ENCODE peak calls at places on chromosome 11, in seven cellular contexts. V is spleen, I is body of pancreas, J is ovary, K is Peyer's patch, S is IMR-90, Z is sigmoid colon. Q is an unnamed sample.

GRCh38 chr11:2316169-2316962 is 14.6 kb downstream of the TSPAN32 start:
- DNase-seq in I (peak; percentile 9), V (peak; percentile 67), Z (no peak), K (no peak), S (no peak), J (no peak), Q (no peak)

GRCh38 chr11:123072279-123072678 is 10.3 kb upstream of the HSPA8 start:
- DNase-seq in Z (no peak), S (no peak), I (peak; percentile 91), V (no peak), K (no peak), J (no peak), Q (no peak)

GRCh38 chr11:3195251-3196160 is 23.1 kb downstream of the MRGPRG start:
- DNase-seq in V (peak; percentile 65), J (no peak), S (peak; percentile 14), K (no peak), I (no peak), Z (peak; percentile 62), Q (no peak)

GRCh38 chr11:84103096-84103495 is 816.9 kb upstream of the CCDC90B start:
- DNase-seq in S (no peak), J (no peak), I (no peak), V (no peak), K (no peak), Z (no peak), Q (no peak)

GRCh38 chr11:26780686-26781085 is 58.8 kb upstream of the SLC5A12 start:
- DNase-seq in Z (no peak), I (no peak), K (no peak), S (peak; percentile 3), J (no peak), V (no peak), Q (no peak)

GRCh38 chr11:8258289-8258688 is 5.4 kb downstream of the LMO1 start:
- DNase-seq in K (no peak), S (no peak), Z (peak; percentile 54), V (peak; percentile 58), J (no peak), I (peak; percentile 9), Q (peak; percentile 90)

GRCh38 chr11:33234397-33235168 is 22.6 kb upstream of the HIPK3 start:
- DNase-seq in V (no peak), J (no peak), Z (no peak), K (no peak), S (peak; percentile 3), I (no peak), Q (no peak)

GRCh38 chr11:1054143-1055108 is 17.9 kb upstream of the MUC6 start:
- DNase-seq in K (no peak), V (peak; percentile 66), Z (peak; percentile 59), J (peak; percentile 7), S (no peak), I (peak; percentile 29), Q (no peak)

GRCh38 chr11:66466225-66467033 is at the start of gene PELI3:
- DNase-seq in S (peak; percentile 88), K (peak; percentile 94), I (peak; percentile 95), Z (peak; percentile 97), J (peak; percentile 95), V (peak; percentile 98), Q (peak; percentile 87)

GRCh38 chr11:66468691-66469090 is 2.0 kb downstream of the PELI3 start:
- DNase-seq in V (no peak), K (no peak), S (no peak), I (no peak), J (no peak), Z (no peak), Q (no peak)

GRCh38 chr11:66467756-66468155 is 1.1 kb downstream of the PELI3 start:
- DNase-seq in Z (no peak), V (peak; percentile 81), J (no peak), K (no peak), I (peak; percentile 45), S (no peak), Q (no peak)

GRCh38 chr11:66465371-66466224 is 1.1 kb upstream of the PELI3 start:
- DNase-seq in V (no peak), I (no peak), J (no peak), Z (no peak), K (peak; percentile 46), S (no peak), Q (no peak)

DNA sequence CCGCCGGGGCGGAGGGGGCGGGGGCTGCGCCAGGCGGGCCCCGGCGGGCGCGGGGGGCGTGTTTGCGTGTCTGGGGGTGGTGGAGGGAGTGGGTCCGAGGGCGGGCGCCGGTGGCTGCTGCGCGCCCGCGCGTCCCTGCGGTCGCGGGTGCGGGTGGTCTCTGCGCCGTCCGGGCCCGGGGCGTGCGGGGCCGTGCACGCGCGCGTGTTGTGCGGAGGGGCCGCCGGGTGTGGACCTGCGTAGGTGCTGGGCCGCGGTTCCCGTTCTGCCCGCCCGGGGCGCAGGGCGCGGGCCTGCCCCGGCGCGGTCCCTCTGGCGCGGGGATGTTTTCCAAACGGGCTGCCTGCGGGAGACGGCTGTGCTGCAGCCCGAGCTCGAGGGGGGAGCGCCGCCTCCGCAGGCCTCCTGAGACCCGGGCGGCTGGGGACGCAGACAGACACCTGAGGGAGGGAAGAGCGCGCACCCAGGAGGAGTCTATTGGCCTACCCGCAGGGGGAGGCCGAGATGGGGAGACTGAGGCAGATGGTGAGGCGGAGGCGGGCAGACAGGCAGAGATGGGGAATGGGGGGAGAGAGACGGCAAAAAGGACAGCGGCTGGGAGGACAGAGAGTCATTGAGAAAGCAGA is 442 bp downstream of the PELI3 start:
- DNase-seq in I (peak; percentile 58), S (peak; percentile 15), V (no peak), J (no peak), Z (no peak), K (peak; percentile 38), Q (no peak)
- TF ChIP-seq CTCF in I (peak; percentile 27), S (peak; percentile 30), V (peak; percentile 30), J (no peak), Z (peak; percentile 6), K (peak; percentile 58), Q (peak; percentile 67)

GRCh38 chr11:64745523-64746328 is 1.8 kb upstream of the RASGRP2 start:
- DNase-seq in K (peak; percentile 83), Z (peak; percentile 97), J (peak; percentile 55), S (peak; percentile 22), V (peak; percentile 96), I (peak; percentile 60), Q (peak; percentile 88)
- TF ChIP-seq POLR2A in K (peak; percentile 39), Z (peak; percentile 65), J (no peak), S (no peak), V (no peak), I (no peak), Q (peak; percentile 74)

DNA sequence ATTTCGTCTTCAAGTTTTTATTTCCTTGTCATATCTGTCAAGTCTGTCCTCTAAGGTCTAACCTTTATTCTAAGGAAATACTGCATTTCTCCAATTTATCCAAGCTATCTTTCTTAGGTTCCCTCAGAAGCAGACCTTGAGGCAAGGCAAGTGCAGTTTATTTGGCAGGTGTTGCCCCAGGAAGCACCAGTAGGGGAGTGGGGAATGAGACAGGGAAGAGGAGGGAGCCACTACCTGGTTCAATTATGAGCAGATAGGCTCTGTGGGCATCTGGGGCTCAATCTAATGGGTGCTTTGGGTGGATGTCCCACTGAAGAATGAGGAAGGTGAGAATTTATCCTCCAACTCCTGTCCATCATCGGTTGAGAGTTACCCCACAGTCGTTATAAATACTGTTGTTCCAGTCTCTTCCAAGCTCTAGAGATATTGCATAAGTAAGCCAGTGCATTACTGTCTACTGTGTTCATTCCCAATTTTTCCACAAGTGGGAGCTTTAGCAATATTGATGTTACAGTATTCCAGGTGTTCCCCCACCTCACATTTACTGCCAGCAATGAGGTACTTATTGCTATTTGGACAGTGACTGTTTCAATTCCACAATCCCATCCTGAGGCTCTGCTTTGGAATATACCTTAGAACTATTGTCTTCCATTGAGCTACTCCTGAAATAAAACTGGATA is 154.9 kb upstream of the CEP126 start:
- DNase-seq in J (no peak), V (no peak), S (peak; percentile 23), K (no peak), I (no peak), Z (no peak), Q (no peak)
- TF ChIP-seq CTCF in J (no peak), V (peak; percentile 14), S (peak; percentile 31), K (peak; percentile 12), I (no peak), Z (no peak), Q (no peak)

GRCh38 chr11:66914505-66914904 is 43.7 kb downstream of the PC start:
- DNase-seq in K (no peak), V (peak; percentile 9), Z (no peak), J (no peak), I (no peak), S (no peak), Q (no peak)

GRCh38 chr11:66915866-66916265 is 42.3 kb downstream of the PC start:
- DNase-seq in J (no peak), S (no peak), Z (no peak), I (no peak), K (no peak), V (no peak), Q (no peak)

GRCh38 chr11:66912361-66912760 is 45.8 kb downstream of the PC start:
- DNase-seq in K (no peak), I (no peak), V (no peak), J (no peak), S (no peak), Z (no peak), Q (no peak)

GRCh38 chr11:66912963-66913362 is 45.2 kb downstream of the PC start:
- DNase-seq in I (no peak), K (no peak), S (no peak), V (no peak), J (no peak), Z (no peak), Q (no peak)

DNA sequence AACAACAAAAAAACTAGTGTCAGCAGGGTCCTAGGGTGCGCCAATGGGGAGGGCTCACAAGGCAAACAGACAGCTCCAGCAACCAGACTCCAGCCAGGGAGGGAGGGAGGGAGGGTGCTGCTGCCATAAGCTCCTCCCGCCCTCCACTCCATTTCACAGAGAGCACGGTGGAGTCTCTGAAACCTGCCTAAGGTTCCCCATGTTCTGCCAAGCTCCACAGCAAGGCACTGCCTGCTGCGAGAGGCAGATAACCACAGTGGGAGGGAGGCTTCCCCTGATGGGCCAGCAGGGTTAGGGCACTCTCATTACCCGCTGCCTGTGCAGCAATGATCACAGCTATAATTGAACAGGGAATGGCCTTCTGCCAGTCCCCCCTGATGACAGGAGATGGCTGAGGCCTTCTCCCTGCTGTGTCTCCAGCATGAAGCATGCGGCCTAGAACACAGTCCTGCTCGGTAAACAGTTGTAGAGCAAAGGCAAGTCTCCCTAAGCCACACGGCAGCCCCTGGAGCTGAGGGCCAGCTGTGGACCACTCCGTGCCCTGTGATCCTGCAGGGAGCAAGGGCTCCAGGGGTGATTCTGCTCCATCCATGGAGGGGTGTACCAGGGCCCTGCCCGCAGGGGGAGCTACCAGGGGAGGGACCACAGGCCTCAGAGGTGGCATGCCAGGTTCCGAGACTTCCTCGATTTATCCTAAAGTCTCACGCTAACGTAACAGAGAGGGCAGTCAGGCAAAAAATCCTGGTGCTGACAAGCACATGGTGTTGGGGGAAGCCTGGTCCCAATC is 42.9 kb downstream of the PC start:
- DNase-seq in J (no peak), I (no peak), V (no peak), S (no peak), Z (no peak), K (no peak), Q (no peak)
- TF ChIP-seq POLR2A in J (no peak), I (no peak), V (no peak), S (no peak), Z (no peak), K (no peak), Q (no peak)

DNA sequence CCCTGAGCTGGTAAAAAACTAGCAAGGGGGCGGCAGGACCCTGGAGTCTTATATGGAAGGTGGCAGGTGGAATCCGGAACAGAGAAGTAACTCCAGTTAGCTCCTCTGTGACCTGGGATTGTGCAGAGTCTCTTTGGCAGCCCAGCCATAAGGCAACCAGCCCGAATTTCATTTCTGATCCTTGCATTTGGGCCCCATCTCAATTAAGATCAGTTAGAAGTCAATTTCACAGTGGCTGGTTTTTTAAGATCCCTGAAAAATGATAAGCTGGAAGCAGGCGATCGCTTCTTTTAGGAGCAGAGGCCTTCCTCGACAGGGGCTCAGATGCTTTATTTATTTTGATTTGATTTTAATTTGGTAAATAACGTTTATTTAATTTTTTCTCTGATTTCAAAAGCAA is 199.0 kb downstream of the TENM4 start:
- DNase-seq in S (no peak), I (no peak), V (no peak), Z (no peak), K (no peak), J (no peak), Q (no peak)
- TF ChIP-seq CTCF in S (no peak), I (no peak), V (no peak), Z (no peak), K (no peak), J (no peak), Q (no peak)

Q was measured in gastrocnemius medialis.